ENCODE peak calls at places on chromosomes 6 and 20, in five cellular contexts. R, U, A, L and W are unnamed samples.

GRCh38 chr6:36871686-36872085 is 2.9 kb downstream of the PPIL1 start:
- DNase-seq in R (no peak), U (no peak), A (no peak), L (no peak), W (no peak)

GRCh38 chr6:102986086-102986485 is 1592.6 kb downstream of the GRIK2 start:
- DNase-seq in R (no peak), U (no peak), A (no peak), L (no peak), W (no peak)

GRCh38 chr6:150070236-150070860 is 1.4 kb upstream of the ULBP3 start:
- DNase-seq in R (no peak), U (no peak), A (no peak), L (no peak), W (no peak)

GRCh38 chr20:4052139-4052480 is 36.8 kb upstream of the RNF24 start:
- DNase-seq in R (no peak), U (no peak), A (no peak), L (no peak), W (no peak)

GRCh38 chr20:8131598-8132014 is 460 bp upstream of the PLCB1 start:
- DNase-seq in R (no peak), U (no peak), A (no peak), L (no peak), W (no peak)

GRCh38 chr20:24952376-24953203 is 3.5 kb downstream of the CST7 start:
- DNase-seq in R (no peak), U (no peak), A (no peak), L (no peak), W (no peak)

GRCh38 chr6:74606488-74607135 is 599.2 kb downstream of the COL12A1 start:
- DNase-seq in R (no peak), U (no peak), A (peak), L (no peak), W (no peak)

GRCh38 chr20:10578607-10579006 is 95.2 kb downstream of the JAG1 start:
- DNase-seq in R (no peak), U (peak), A (no peak), L (no peak), W (no peak)

GRCh38 chr6:126308367-126308766 is 31.5 kb upstream of the CENPW start:
- DNase-seq in R (no peak), U (no peak), A (no peak), L (no peak), W (no peak)

GRCh38 chr6:1596088-1596852 is 13.4 kb upstream of the FOXC1 start:
- DNase-seq in R (peak), U (peak), A (no peak), L (peak), W (no peak)

GRCh38 chr20:40488401-40488800 is 200.6 kb downstream of the MAFB start:
- DNase-seq in R (no peak), U (no peak), A (no peak), L (no peak), W (no peak)

GRCh38 chr20:50050214-50050613 is 62.7 kb downstream of the UBE2V1 start:
- DNase-seq in R (no peak), U (no peak), A (no peak), L (no peak), W (no peak)

GRCh38 chr6:108464506-108465084 is 96.1 kb upstream of the FOXO3 start:
- DNase-seq in R (no peak), U (peak), A (no peak), L (no peak), W (no peak)

GRCh38 chr6:89413006-89413400 is 930 bp upstream of the RRAGD start:
- DNase-seq in R (no peak), U (no peak), A (no peak), L (no peak), W (no peak)

GRCh38 chr20:57398901-57399535 is 7.8 kb downstream of the RBM38 start:
- DNase-seq in R (no peak), U (no peak), A (no peak), L (no peak), W (no peak)

GRCh38 chr6:3309391-3310050 is 50.8 kb downstream of the PSMG4 start:
- DNase-seq in R (no peak), U (no peak), A (no peak), L (no peak), W (no peak)

GRCh38 chr6:161101517-161101916 is 109.9 kb downstream of the MAP3K4 start:
- DNase-seq in R (peak), U (no peak), A (no peak), L (peak), W (no peak)

GRCh38 chr20:62175711-62176110 is 7.1 kb upstream of the MTG2 start:
- DNase-seq in R (no peak), U (no peak), A (no peak), L (no peak), W (no peak)

GRCh38 chr20:15817351-15817750 is 755.9 kb downstream of the KIF16B start:
- DNase-seq in R (no peak), U (no peak), A (no peak), L (no peak), W (no peak)

GRCh38 chr20:63186528-63187316 is 29.2 kb downstream of the YTHDF1 start:
- DNase-seq in R (no peak), U (peak), A (no peak), L (no peak), W (no peak)
- TF ChIP-seq SMC3 in R (no peak), U (no peak), A (no peak), L (no peak), W (no peak)

GRCh38 chr6:138146544-138146943 is 15.2 kb upstream of the ARFGEF3 start:
- DNase-seq in R (no peak), U (no peak), A (no peak), L (no peak), W (no peak)
- TF ChIP-seq REST in R (no peak), U (no peak), A (no peak), L (no peak), W (no peak)

GRCh38 chr20:2773812-2774211 is 26.6 kb downstream of the CPXM1 start:
- DNase-seq in R (no peak), U (peak), A (no peak), L (no peak), W (no peak)
- TF ChIP-seq SMC3 in R (no peak), U (no peak), A (no peak), L (no peak), W (no peak)

GRCh38 chr6:34064675-34065074 is 81.2 kb downstream of the GRM4 start:
- DNase-seq in R (no peak), U (no peak), A (no peak), L (no peak), W (no peak)

GRCh38 chr6:34062156-34062555 is 83.7 kb downstream of the GRM4 start:
- DNase-seq in R (no peak), U (no peak), A (no peak), L (no peak), W (no peak)

GRCh38 chr6:34062815-34063214 is 83.1 kb downstream of the GRM4 start:
- DNase-seq in R (no peak), U (no peak), A (no peak), L (no peak), W (no peak)

GRCh38 chr6:34065470-34066283 is 80.2 kb downstream of the GRM4 start:
- DNase-seq in R (no peak), U (no peak), A (no peak), L (peak), W (no peak)

GRCh38 chr6:34063641-34064040 is 82.2 kb downstream of the GRM4 start:
- DNase-seq in R (no peak), U (no peak), A (no peak), L (no peak), W (no peak)
- TF ChIP-seq REST in R (no peak), U (no peak), A (no peak), L (no peak), W (no peak)

GRCh38 chr6:30391240-30391639 is 46.3 kb downstream of the RPP21 start:
- DNase-seq in R (no peak), U (no peak), A (no peak), L (no peak), W (no peak)

GRCh38 chr6:30399390-30400058 is 54.6 kb downstream of the RPP21 start:
- DNase-seq in R (no peak), U (no peak), A (no peak), L (no peak), W (no peak)

GRCh38 chr6:30394139-30394538 is 49.2 kb downstream of the RPP21 start:
- DNase-seq in R (no peak), U (no peak), A (no peak), L (no peak), W (no peak)

GRCh38 chr6:30397697-30398096 is 52.7 kb downstream of the RPP21 start:
- DNase-seq in R (no peak), U (no peak), A (no peak), L (no peak), W (no peak)

GRCh38 chr6:30396833-30397479 is 52.0 kb downstream of the RPP21 start:
- DNase-seq in R (peak), U (peak), A (peak), L (peak), W (peak)
- TF ChIP-seq SMC3 in R (peak), U (peak), A (peak), L (peak), W (peak)

DNA sequence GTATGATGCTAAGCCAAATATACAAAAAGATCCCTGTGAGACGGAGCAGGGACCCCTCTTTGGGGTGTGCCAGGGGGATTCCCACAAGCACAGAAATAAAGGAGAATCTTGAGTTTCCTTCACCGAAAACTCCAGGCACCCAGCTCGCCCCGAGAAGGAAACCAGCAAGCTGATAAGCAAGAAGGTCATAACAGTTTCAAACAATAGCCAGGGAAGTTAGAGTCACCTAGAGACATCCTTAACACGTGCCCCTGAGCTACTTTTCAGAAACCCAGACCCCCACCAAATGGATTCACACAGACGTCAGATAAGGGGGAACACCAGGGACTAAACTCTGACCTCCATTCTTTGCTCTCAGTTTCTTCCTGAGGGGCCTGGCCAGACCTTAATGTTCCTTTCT is 11.9 kb downstream of the SOD2 start:
- DNase-seq in R (no peak), U (no peak), A (no peak), L (no peak), W (no peak)
- TF ChIP-seq REST in R (no peak), U (no peak), A (no peak), L (no peak), W (no peak)

GRCh38 chr6:40344566-40345185 is 242.5 kb downstream of the LRFN2 start:
- DNase-seq in R (no peak), U (no peak), A (no peak), L (peak), W (no peak)

GRCh38 chr6:40342674-40343230 is 244.4 kb downstream of the LRFN2 start:
- DNase-seq in R (no peak), U (no peak), A (no peak), L (no peak), W (no peak)

GRCh38 chr6:40341726-40342125 is 245.4 kb downstream of the LRFN2 start:
- DNase-seq in R (no peak), U (no peak), A (no peak), L (no peak), W (no peak)

GRCh38 chr6:40343887-40344565 is 243.1 kb downstream of the LRFN2 start:
- DNase-seq in R (no peak), U (no peak), A (no peak), L (peak), W (no peak)

GRCh38 chr6:40343318-40343886 is 243.8 kb downstream of the LRFN2 start:
- DNase-seq in R (no peak), U (no peak), A (no peak), L (peak), W (no peak)
- TF ChIP-seq SMC3 in R (no peak), U (no peak), A (no peak), L (no peak), W (no peak)

DNA sequence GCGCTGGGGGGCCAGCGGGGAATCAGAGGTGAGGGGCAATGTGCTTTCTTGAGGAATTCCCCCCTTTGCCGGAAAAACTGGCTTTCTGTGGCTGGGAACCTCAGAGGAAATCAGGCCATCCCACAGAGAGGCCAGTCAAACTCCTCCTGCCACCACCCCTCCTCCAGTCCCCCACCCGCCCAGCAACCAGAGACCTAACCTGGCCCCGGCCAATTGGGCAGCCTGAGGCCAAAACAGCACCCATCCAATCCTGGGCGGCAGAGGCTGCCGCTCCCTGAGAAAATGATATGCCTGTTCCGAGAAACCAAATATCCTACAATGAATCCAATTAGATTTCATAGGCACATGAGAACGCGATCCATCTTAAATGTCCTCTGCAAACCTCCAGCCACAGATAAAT is 94.8 kb downstream of the DLGAP4 start:
- DNase-seq in R (no peak), U (no peak), A (no peak), L (peak), W (no peak)
- TF ChIP-seq REST in R (no peak), U (no peak), A (no peak), L (no peak), W (no peak)

DNA sequence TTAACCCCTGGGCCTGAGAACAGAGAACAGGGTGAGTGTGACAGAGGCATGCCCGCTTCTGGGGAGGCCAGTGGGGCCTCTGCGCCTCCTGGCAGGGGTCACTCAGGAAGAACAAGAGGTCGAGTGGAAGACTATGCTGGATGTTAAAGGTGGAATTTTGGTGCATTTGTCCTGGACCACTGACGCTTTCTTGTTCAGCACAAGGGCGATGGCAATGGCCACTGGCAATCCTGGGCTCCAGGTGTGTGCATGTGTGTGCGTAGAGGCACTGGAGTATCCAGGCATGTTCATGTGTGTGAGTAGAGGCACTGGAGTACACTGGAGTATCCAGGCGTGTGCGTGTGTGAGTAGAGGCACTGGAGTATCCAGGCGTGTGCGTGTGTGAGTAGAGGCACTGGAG is 23.5 kb upstream of the NPBWR2 start:
- DNase-seq in R (no peak), U (no peak), A (no peak), L (no peak), W (no peak)
- TF ChIP-seq SMC3 in R (no peak), U (no peak), A (no peak), L (no peak), W (no peak)